ENCODE peak calls at places on chromosome 11, in ten cellular contexts. J is CD8-positive, alpha-beta T cell; B is iPS DF 6.9; Q is PC-9; Z is foreskin keratinocyte; U is sigmoid colon; F is Peyer's patch; W is ovary; V is heart left ventricle; L is stomach. A is an unnamed sample. For H3K4me1, the result is how much of the 10 kb centered on the place peaks cover.

GRCh38 chr11:20087118-20087521 is 73.2 kb downstream of the DBX1 start:
- DNase-seq in F (no peak), L (no peak), V (no peak), Z (no peak), J (no peak), U (no peak), Q (no peak), B (no peak), W (no peak), A (no peak)

GRCh38 chr11:9858822-9859221 is 194.9 kb downstream of the SWAP70 start:
- DNase-seq in U (no peak), F (no peak), L (no peak), B (no peak), J (no peak), W (no peak), Q (no peak), V (no peak), Z (no peak), A (no peak)

GRCh38 chr11:1153951-1154487 is 3.7 kb upstream of the MUC5AC start:
- DNase-seq in J (no peak), Q (peak), U (peak), F (peak), Z (no peak), W (no peak), L (peak), V (peak), B (no peak), A (peak)

GRCh38 chr11:15673408-15673811 is 558.7 kb downstream of the INSC start:
- DNase-seq in B (no peak), L (no peak), J (no peak), Q (no peak), V (no peak), Z (no peak), U (no peak), W (no peak), F (no peak), A (no peak)

GRCh38 chr11:356610-357009 is 12.7 kb upstream of the B4GALNT4 start:
- DNase-seq in Z (no peak), W (no peak), J (no peak), V (no peak), B (no peak), Q (no peak), F (no peak), L (no peak), U (no peak), A (no peak)

GRCh38 chr11:78205256-78205655 is 16.5 kb downstream of the USP35 start:
- DNase-seq in W (no peak), Q (no peak), F (no peak), L (no peak), J (no peak), B (no peak), V (no peak), U (peak), Z (no peak), A (no peak)

GRCh38 chr11:26946209-26946828 is 47.6 kb upstream of the FIBIN start:
- DNase-seq in J (no peak), B (no peak), U (no peak), F (no peak), Z (peak), Q (no peak), W (no peak), V (no peak), L (no peak), A (no peak)

GRCh38 chr11:69427337-69427736 is 54.1 kb upstream of the LINC01488 start:
- DNase-seq in W (no peak), L (no peak), J (no peak), Z (no peak), Q (no peak), V (peak), F (no peak), B (no peak), U (peak), A (no peak)

GRCh38 chr11:64063741-64064140 is 28.0 kb downstream of the FLRT1 start:
- DNase-seq in B (no peak), F (no peak), U (no peak), W (no peak), J (no peak), Q (no peak), V (no peak), Z (no peak), L (no peak), A (no peak)
- H3K27ac ChIP-seq in B (no peak), F (no peak), U (no peak), W (no peak), J (no peak), Q (no peak), V (no peak), Z (no peak), L (no peak), A (no peak)

GRCh38 chr11:130118165-130118564 is 41.4 kb upstream of the ST14 start:
- DNase-seq in W (no peak), B (no peak), J (no peak), U (no peak), L (no peak), V (no peak), Q (no peak), F (no peak), Z (no peak), A (no peak)
- H3K4me1 ChIP-seq in W (under half), B (under half), J (under half), U (under half), L (under half), V (half or more), Q (under half), F (under half), Z (under half), A (under half)

GRCh38 chr11:8809605-8810272 is 101.2 kb upstream of the AKIP1 start:
- DNase-seq in Z (no peak), W (no peak), F (no peak), L (no peak), V (no peak), B (no peak), U (no peak), J (no peak), Q (no peak), A (no peak)

GRCh38 chr11:8811571-8811970 is 99.4 kb upstream of the AKIP1 start:
- DNase-seq in J (no peak), U (no peak), L (no peak), Z (no peak), Q (no peak), W (no peak), F (no peak), V (no peak), B (no peak), A (no peak)

GRCh38 chr11:8812438-8812837 is 98.6 kb upstream of the AKIP1 start:
- DNase-seq in L (peak), V (no peak), B (no peak), F (no peak), W (peak), U (peak), Q (peak), J (no peak), Z (no peak), A (peak)

GRCh38 chr11:8809185-8809584 is 101.8 kb upstream of the AKIP1 start:
- DNase-seq in Q (no peak), J (no peak), W (no peak), B (no peak), V (no peak), L (no peak), F (no peak), Z (no peak), U (no peak), A (no peak)

GRCh38 chr11:8810331-8811301 is 100.4 kb upstream of the AKIP1 start:
- DNase-seq in U (peak), Q (no peak), B (no peak), L (peak), J (no peak), F (peak), V (peak), Z (peak), W (peak), A (peak)
- H3K27ac ChIP-seq in U (peak), Q (no peak), B (no peak), L (peak), J (no peak), F (peak), V (peak), Z (peak), W (peak), A (peak)

GRCh38 chr11:72135891-72136676 is 559 bp downstream of the FOLR3 start:
- DNase-seq in F (no peak), V (no peak), W (no peak), Q (no peak), J (no peak), L (no peak), B (no peak), U (no peak), Z (no peak), A (no peak)
- H3K4me1 ChIP-seq in F (under half), V (under half), W (under half), Q (under half), J (under half), L (under half), B (under half), U (under half), Z (under half), A (under half)

GRCh38 chr11:111779118-111779517 is 12.9 kb upstream of the PPP2R1B start:
- DNase-seq in V (no peak), W (no peak), J (no peak), Z (no peak), B (no peak), U (no peak), L (no peak), F (no peak), Q (no peak), A (no peak)

GRCh38 chr11:111776398-111777093 is 10.4 kb upstream of the PPP2R1B start:
- DNase-seq in Q (no peak), V (no peak), Z (no peak), U (no peak), L (no peak), W (no peak), J (no peak), B (no peak), F (no peak), A (no peak)

GRCh38 chr11:111775024-111775710 is 9.0 kb upstream of the PPP2R1B start:
- DNase-seq in W (peak), Q (no peak), B (no peak), J (no peak), U (no peak), F (no peak), L (peak), Z (no peak), V (no peak), A (no peak)

GRCh38 chr11:111778047-111778558 is 11.9 kb upstream of the PPP2R1B start:
- DNase-seq in F (no peak), Z (no peak), Q (no peak), L (no peak), W (no peak), J (no peak), V (no peak), B (no peak), U (no peak), A (no peak)

DNA sequence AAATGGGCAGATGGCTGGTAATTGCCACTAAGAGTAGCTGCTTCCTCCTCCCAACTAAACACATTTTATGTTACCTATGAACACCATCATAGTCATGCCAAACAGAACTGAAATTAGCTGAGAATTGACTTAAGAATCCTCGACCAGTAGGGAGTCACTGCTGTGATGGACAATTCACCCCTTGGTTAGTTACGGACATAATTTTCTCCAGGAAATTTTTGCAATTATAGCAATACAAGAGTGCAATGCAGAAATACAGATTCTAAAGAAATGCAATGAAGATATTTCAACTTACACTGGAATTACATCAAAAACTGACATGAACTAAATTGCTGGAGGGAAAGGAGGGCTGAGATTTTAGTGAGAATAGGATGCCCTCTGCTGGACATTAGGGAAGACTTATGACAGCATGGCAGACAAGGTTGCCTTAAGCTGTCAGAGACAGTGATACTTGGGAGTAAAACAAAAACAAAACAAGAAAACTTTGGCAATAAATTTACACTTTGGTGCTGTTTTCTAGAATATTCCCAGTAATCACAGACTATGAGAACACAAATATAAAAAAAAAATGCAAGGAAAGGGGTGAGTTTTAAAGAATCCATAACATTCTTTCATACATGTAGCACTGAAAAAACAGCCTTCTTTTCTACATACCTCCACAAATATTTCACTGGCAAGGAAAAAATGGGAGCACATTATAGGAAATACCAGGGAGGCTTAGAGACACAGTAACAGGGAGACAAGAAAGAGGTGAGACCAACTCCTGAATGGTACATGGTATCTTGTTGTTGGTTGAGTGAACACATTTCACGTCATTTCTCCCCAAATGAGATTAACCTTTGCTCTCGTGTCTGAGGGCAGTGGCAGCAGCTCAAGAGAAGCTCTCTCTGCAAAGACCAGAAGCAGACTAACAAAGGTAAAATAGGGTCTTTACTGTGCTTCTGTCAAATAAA is 11.2 kb upstream of the PPP2R1B start:
- DNase-seq in Z (peak), L (no peak), V (no peak), F (no peak), B (peak), U (no peak), J (peak), W (peak), Q (peak), A (no peak)
- H3K27ac ChIP-seq in Z (no peak), L (peak), V (no peak), F (no peak), B (no peak), U (no peak), J (no peak), W (no peak), Q (no peak), A (no peak)

GRCh38 chr11:65502852-65503603 is 4.2 kb downstream of the MALAT1 start:
- DNase-seq in Z (peak), J (no peak), W (no peak), V (peak), L (no peak), U (peak), B (no peak), F (no peak), Q (no peak), A (no peak)

GRCh38 chr11:65501005-65501529 is 2.2 kb downstream of the MALAT1 start:
- DNase-seq in F (no peak), B (no peak), Z (no peak), L (no peak), W (no peak), U (no peak), Q (no peak), J (no peak), V (no peak), A (no peak)

GRCh38 chr11:65500262-65501004 is 1.6 kb downstream of the MALAT1 start:
- DNase-seq in Q (no peak), Z (no peak), U (peak), L (no peak), J (no peak), B (no peak), V (peak), W (peak), F (peak), A (peak)

GRCh38 chr11:65502274-65502851 is 3.5 kb downstream of the MALAT1 start:
- DNase-seq in J (no peak), Q (no peak), Z (no peak), W (no peak), U (no peak), F (no peak), L (no peak), B (no peak), V (peak), A (no peak)

GRCh38 chr11:65501530-65502273 is 2.9 kb downstream of the MALAT1 start:
- DNase-seq in Z (peak), J (no peak), W (no peak), Q (no peak), L (no peak), B (no peak), U (peak), V (peak), F (no peak), A (no peak)
- H3K4me1 ChIP-seq in Z (under half), J (under half), W (under half), Q (under half), L (under half), B (under half), U (under half), V (under half), F (under half), A (under half)

GRCh38 chr11:62237499-62237898 is 4.5 kb upstream of the SCGB1D2 start:
- DNase-seq in J (no peak), V (no peak), L (no peak), U (no peak), B (no peak), Z (no peak), F (no peak), Q (no peak), W (no peak), A (no peak)
- H3K27ac ChIP-seq in J (no peak), V (no peak), L (no peak), U (no peak), B (no peak), Z (no peak), F (no peak), Q (no peak), W (no peak), A (no peak)

DNA sequence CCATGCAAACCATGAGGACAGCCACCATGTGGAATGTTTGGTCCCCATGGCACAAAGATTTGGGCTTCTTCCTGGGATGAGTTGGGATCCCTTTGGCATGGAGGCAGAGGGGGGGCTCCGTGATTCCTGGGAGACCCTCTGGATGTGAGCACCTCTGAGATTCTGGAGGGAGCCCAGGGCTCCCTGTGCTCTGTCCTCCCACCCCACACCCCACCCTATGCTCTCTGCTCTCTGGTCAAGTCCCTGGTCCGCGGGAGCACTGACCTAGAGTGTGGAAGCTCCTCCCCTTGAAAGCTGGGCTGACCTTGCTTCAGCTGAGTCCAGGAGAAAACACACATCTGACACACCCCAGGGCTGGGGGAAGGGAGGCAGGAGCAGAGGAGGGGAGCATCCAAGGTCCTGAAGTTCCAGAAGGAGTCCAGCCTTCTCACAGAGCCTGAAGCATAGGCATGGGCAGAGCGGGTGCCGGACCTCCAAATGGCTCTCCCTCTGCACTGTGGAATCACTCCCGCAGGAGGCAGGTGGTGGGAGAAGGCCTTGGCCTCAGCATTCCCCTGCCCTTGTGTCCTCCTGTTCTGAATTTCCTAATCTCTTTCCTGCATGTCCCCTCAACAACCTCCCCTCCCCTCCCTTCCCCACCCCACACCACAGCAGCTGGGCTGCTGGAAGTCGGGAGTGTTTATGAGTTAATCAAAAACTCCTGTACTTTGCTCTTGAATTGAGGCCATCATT is 25.7 kb upstream of the OAF start:
- DNase-seq in L (peak), B (no peak), U (peak), Q (no peak), J (no peak), Z (no peak), W (peak), V (peak), F (peak), A (peak)
- H3K4me1 ChIP-seq in L (under half), B (under half), U (under half), Q (under half), J (under half), Z (under half), W (under half), V (half or more), F (under half), A (under half)

A was measured in psoas muscle.